ENCODE peak calls at places on chromosomes 11 and 22, in nine cellular contexts. I, G, L, R, B, W, Q, Z and N are unnamed samples.

GRCh38 chr11:5291207-5291838 is 10.4 kb downstream of the OR51B4 start:
- DNase-seq in W (no peak), B (no peak), R (no peak), I (no peak), Q (peak), G (no peak), Z (peak), L (peak), N (no peak)

GRCh38 chr11:125994509-125994908 is 48.7 kb downstream of the VSIG10L2 start:
- DNase-seq in R (no peak), I (no peak), Q (no peak), W (no peak), Z (no peak), G (no peak), B (no peak), L (no peak), N (no peak)

GRCh38 chr22:26229910-26230309 is 60.6 kb downstream of the SEZ6L start:
- DNase-seq in R (no peak), I (no peak), Q (no peak), L (no peak), W (no peak), G (no peak), B (no peak), Z (no peak), N (no peak)

GRCh38 chr22:46881373-46882118 is 119.1 kb downstream of the TBC1D22A start:
- DNase-seq in I (no peak), B (peak), Z (no peak), W (no peak), G (no peak), R (no peak), Q (no peak), L (peak), N (no peak)

GRCh38 chr11:35887737-35888136 is 56.1 kb upstream of the LDLRAD3 start:
- DNase-seq in Q (no peak), W (no peak), Z (no peak), L (no peak), R (no peak), B (no peak), I (no peak), G (no peak), N (no peak)

GRCh38 chr11:78921517-78921916 is 346.9 kb upstream of the NARS2 start:
- DNase-seq in L (no peak), Q (no peak), B (no peak), G (no peak), R (no peak), W (no peak), I (no peak), Z (no peak), N (no peak)

GRCh38 chr11:4064278-4064955 is 30.2 kb upstream of the RRM1 start:
- DNase-seq in R (no peak), Z (no peak), B (no peak), G (no peak), Q (no peak), W (no peak), I (no peak), L (no peak), N (no peak)

GRCh38 chr11:45300715-45301114 is 14.6 kb upstream of the SYT13 start:
- DNase-seq in W (no peak), Z (no peak), Q (no peak), L (no peak), R (no peak), G (no peak), B (no peak), I (no peak), N (no peak)

GRCh38 chr11:79940976-79941735 is 500.3 kb upstream of the TENM4 start:
- DNase-seq in I (no peak), G (peak), R (peak), L (peak), Q (peak), W (no peak), Z (no peak), B (no peak), N (no peak)

GRCh38 chr22:43974028-43974545 is 18.8 kb downstream of the SAMM50 start:
- DNase-seq in Q (no peak), R (no peak), I (no peak), L (no peak), W (no peak), G (no peak), B (no peak), Z (no peak), N (no peak)

GRCh38 chr22:42272431-42273004 is 2.1 kb upstream of the TCF20 start:
- DNase-seq in R (no peak), G (no peak), W (no peak), L (no peak), Q (no peak), B (no peak), Z (no peak), I (no peak), N (no peak)

GRCh38 chr22:42270178-42270511 is 308 bp downstream of the TCF20 start:
- DNase-seq in R (no peak), I (no peak), L (no peak), Q (no peak), Z (no peak), G (no peak), W (peak), B (no peak), N (no peak)

GRCh38 chr22:42270512-42271190 is at the start of gene TCF20:
- DNase-seq in L (peak), I (peak), Q (peak), G (peak), Z (peak), W (peak), R (no peak), B (no peak), N (peak)

GRCh38 chr22:42271906-42272305 is 1.5 kb upstream of the TCF20 start:
- DNase-seq in W (no peak), B (no peak), Q (no peak), L (no peak), G (no peak), R (no peak), I (no peak), Z (no peak), N (no peak)

GRCh38 chr22:42271191-42271813 is 849 bp upstream of the TCF20 start:
- DNase-seq in G (no peak), L (no peak), W (no peak), R (no peak), I (no peak), Z (no peak), B (no peak), Q (no peak), N (no peak)
- H3K4me3 ChIP-seq in G (no peak), L (no peak), W (no peak), R (peak), I (no peak), Z (peak), B (no peak), Q (no peak), N (peak)

GRCh38 chr11:58905716-58906547 is 33.4 kb upstream of the GLYATL1 start:
- DNase-seq in I (peak), W (no peak), G (peak), Q (peak), Z (peak), L (peak), B (peak), R (peak), N (peak)
- H3K4me3 ChIP-seq in I (no peak), W (no peak), G (peak), Q (peak), Z (peak), L (peak), B (peak), R (peak), N (peak)

GRCh38 chr11:122877732-122878131 is 4.8 kb upstream of the JHY start:
- DNase-seq in W (no peak), L (no peak), B (no peak), Q (no peak), I (no peak), R (no peak), G (no peak), Z (no peak), N (no peak)

GRCh38 chr11:122883682-122883981 is 1.1 kb downstream of the JHY start:
- DNase-seq in G (no peak), B (no peak), I (no peak), Q (peak), L (peak), W (no peak), R (no peak), Z (no peak), N (no peak)

GRCh38 chr11:122879785-122880184 is 2.8 kb upstream of the JHY start:
- DNase-seq in G (no peak), Z (no peak), L (no peak), W (no peak), I (no peak), R (no peak), Q (no peak), B (no peak), N (no peak)

GRCh38 chr11:122882809-122883681 is 486 bp downstream of the JHY start:
- DNase-seq in L (no peak), B (peak), G (peak), Z (peak), R (no peak), Q (no peak), I (peak), W (peak), N (peak)

GRCh38 chr11:122882189-122882808 is at the start of gene JHY:
- DNase-seq in L (no peak), Q (no peak), W (no peak), Z (no peak), R (no peak), I (no peak), B (no peak), G (no peak), N (no peak)
- H3K4me3 ChIP-seq in L (peak), Q (peak), W (peak), Z (peak), R (peak), I (no peak), B (peak), G (peak), N (peak)

GRCh38 chr22:23773247-23774113 is 831 bp downstream of the MMP11 start:
- DNase-seq in R (no peak), L (no peak), W (no peak), G (no peak), I (no peak), Z (no peak), Q (no peak), B (no peak), N (no peak)

GRCh38 chr22:23769321-23769965 is 1.7 kb upstream of the CHCHD10 start:
- DNase-seq in B (no peak), Q (no peak), I (no peak), G (no peak), L (no peak), R (no peak), W (no peak), Z (no peak), N (no peak)

GRCh38 chr22:23774114-23774921 is 1.7 kb downstream of the MMP11 start:
- DNase-seq in L (no peak), R (no peak), G (no peak), Q (no peak), Z (no peak), I (no peak), B (no peak), W (no peak), N (no peak)

GRCh38 chr22:23774922-23775436 is 2.3 kb downstream of the MMP11 start:
- DNase-seq in Z (no peak), G (peak), I (no peak), L (peak), R (no peak), W (no peak), B (no peak), Q (peak), N (no peak)

DNA sequence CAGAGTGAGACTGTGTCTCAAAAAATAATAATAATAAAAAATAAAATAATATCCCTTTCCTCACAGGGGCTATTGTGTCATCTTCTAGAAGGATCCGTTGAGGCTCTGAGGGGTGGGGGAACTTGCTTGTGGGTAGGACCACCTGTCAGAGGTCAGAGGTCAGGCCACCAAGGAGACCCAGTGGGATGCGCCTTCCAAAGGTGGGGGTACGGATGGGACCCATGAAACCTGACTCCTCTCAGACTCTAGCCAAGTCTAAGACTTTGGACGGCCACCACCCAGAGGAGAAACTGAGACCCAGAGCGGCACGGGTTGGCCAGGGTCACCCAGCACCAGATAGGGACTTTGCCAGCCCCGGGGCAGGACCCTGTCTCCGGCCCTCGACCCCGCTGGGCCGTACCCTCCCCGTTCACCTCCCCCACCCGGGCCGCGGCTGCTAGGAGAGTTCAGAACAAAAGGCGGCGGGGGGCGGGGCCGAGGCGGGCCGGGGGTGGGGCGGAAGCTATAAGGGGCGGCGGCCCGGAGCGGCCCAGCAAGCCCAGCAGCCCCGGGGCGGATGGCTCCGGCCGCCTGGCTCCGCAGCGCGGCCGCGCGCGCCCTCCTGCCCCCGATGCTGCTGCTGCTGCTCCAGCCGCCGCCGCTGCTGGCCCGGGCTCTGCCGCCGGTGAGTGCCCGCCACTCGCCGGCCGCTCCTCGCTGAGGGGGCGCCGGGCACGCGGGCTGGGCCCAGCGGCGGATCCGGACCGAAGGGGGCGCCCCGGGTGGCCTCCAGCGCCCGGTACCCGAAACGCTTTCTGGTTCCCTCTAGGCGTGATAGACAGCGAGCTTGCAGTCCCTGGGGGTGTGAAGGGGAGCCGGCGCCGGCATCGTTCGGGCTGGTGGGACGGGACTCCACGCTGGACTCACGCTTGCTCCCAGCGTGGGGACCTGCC is at the start of gene MMP11:
- DNase-seq in R (no peak), I (peak), B (no peak), G (no peak), Z (no peak), W (no peak), Q (no peak), L (no peak), N (no peak)
- H3K4me3 ChIP-seq in R (peak), I (no peak), B (peak), G (peak), Z (peak), W (peak), Q (peak), L (peak), N (peak)

DNA sequence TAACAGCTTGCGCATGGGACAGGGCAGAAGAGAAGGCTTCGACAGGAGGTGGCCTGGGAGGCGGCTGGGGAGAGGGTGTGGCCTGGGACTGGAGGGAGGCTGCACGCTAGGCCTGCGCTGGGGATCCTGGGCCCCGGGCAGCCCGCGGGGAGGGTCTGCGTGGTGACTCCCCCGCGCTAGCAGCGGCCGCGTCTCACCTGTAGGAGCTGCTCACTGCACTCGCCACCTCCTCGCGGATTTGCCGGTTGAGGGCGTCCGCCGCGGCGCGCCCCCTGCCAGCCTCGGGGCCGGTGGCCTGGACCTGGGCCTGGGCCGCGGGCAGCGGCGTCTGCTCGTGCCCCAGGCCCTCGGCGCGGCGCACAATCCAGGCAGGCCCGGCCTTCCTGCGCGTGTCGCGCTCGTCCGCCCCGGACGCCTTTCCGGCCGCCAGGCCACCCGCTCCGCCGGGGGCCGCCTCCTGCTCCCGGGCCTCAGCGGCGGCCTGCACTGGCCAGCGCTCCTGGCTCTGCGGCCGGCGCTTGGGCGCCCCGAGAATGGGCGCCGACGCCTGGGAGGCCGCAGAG is 1.5 kb downstream of the MAP6 start:
- DNase-seq in L (no peak), W (peak), R (no peak), G (no peak), Q (no peak), B (no peak), I (peak), Z (peak), N (no peak)
- H3K4me3 ChIP-seq in L (no peak), W (peak), R (peak), G (peak), Q (peak), B (peak), I (peak), Z (peak), N (peak)

DNA sequence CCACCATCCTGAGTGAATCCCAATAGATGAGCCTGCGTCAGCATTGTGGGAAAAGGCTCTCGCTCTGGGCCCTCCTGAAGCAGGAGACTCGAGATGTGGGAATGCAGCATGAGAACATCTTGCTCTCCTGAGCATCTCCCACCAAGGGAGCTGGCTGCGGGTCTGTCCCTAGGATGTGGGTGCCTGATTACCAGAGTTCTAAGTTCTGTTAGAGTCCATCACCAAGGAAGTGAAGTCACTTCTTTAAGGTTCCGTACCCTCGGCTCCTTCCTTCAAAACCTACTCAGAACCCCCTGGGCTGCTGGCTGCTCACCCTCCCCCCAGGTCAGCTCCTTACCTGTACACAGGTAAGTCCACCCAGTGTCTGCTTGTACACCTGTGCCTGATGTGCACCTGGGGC is 100.5 kb upstream of the IGLL5 start:
- DNase-seq in L (no peak), G (no peak), R (no peak), I (no peak), B (no peak), Q (no peak), W (no peak), Z (no peak), N (no peak)
- H3K4me3 ChIP-seq in L (no peak), G (no peak), R (no peak), I (no peak), B (no peak), Q (no peak), W (no peak), Z (no peak), N (no peak)

GRCh38 chr22:49855491-49855911 is 1.9 kb downstream of the ZBED4 start:
- DNase-seq in Z (no peak), B (no peak), R (no peak), G (peak), Q (peak), I (no peak), L (peak), W (no peak), N (no peak)
- H3K4me3 ChIP-seq in Z (no peak), B (peak), R (peak), G (peak), Q (peak), I (no peak), L (peak), W (no peak), N (peak)

DNA sequence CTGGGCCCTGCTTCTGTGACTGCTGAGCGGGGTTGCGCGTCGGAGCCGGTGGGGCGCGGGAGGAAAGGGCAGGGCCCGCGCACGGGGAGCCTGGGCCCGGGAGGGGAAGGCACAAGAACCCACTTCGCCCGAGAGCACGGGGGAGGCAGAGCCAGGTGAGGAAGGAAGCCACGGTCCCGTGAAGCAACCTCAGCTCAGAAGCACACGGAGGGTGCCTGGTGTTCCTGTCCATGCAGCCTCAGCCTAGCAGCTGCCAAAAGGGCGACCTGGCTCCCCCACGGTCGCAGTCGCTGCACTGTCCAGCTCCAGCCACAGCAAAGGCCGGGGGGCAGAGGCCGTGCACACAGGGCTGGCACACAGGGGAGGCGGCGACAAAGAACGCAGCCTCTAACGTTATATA is 9.3 kb upstream of the CDC42BPG start:
- DNase-seq in Q (no peak), B (no peak), Z (no peak), G (no peak), I (no peak), L (no peak), W (no peak), R (no peak), N (no peak)
- H3K4me3 ChIP-seq in Q (no peak), B (no peak), Z (no peak), G (no peak), I (no peak), L (no peak), W (no peak), R (no peak), N (no peak)

GRCh38 chr11:67301951-67302516 is 1.3 kb upstream of the SSH3 start:
- DNase-seq in B (no peak), Q (peak), W (no peak), L (peak), R (peak), G (no peak), I (peak), Z (no peak), N (no peak)
- H3K4me3 ChIP-seq in B (no peak), Q (no peak), W (no peak), L (no peak), R (no peak), G (no peak), I (no peak), Z (no peak), N (no peak)

GRCh38 chr22:35154937-35155387 is 89.0 kb downstream of the ISX start:
- DNase-seq in R (peak), L (peak), I (peak), W (peak), G (peak), Z (peak), Q (peak), B (peak), N (no peak)

GRCh38 chr22:35160268-35160667 is 94.3 kb downstream of the ISX start:
- DNase-seq in B (no peak), R (no peak), I (no peak), G (no peak), W (no peak), Z (no peak), L (no peak), Q (no peak), N (no peak)

GRCh38 chr22:35152316-35152715 is 86.4 kb downstream of the ISX start:
- DNase-seq in Q (no peak), I (no peak), Z (no peak), R (no peak), G (no peak), L (no peak), B (no peak), W (no peak), N (no peak)

GRCh38 chr22:35155403-35156025 is 89.6 kb downstream of the ISX start:
- DNase-seq in I (no peak), B (no peak), W (no peak), L (no peak), Q (no peak), G (no peak), Z (no peak), R (no peak), N (no peak)

DNA sequence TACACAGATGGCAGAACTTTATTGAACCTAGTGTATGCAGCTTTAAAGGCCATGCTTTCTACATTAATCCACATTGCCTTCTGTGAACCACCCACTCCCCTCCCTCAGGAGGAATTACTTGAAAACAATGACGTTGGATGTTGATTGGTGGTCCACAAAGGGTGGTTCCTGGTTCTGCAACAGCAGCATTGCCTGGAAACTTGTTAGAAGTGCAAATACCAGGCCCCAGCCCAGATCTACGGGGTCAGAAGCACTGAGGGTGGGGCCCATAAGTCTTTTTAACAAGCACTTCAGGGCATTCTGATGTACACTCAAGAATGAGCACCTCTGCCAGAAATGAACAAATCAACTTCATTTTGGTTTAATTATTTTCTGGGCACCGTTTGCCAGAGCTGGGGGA is 91.0 kb downstream of the ISX start:
- DNase-seq in Q (no peak), Z (no peak), L (no peak), W (peak), G (no peak), R (no peak), B (no peak), I (no peak), N (no peak)
- H3K4me3 ChIP-seq in Q (no peak), Z (no peak), L (no peak), W (no peak), G (no peak), R (no peak), B (no peak), I (no peak), N (no peak)